ENCODE peak calls at places on chromosome 2, in six cellular contexts. Z is AG04450, M is B cell, W is IMR-90, G is foreskin keratinocyte, L is HFFc6. A is an unnamed sample.

GRCh38 chr2:100706249-100706648 is 113.7 kb upstream of the NPAS2 start:
- DNase-seq in Z (no peak), M (no peak), W (no peak), G (no peak), L (no peak), A (no peak)

GRCh38 chr2:85393836-85394235 is 16.3 kb downstream of the CAPG start:
- DNase-seq in Z (no peak), M (no peak), W (peak), G (no peak), L (peak), A (peak)

GRCh38 chr2:148299616-148300015 is 278.7 kb downstream of the MBD5 start:
- DNase-seq in Z (no peak), M (no peak), W (peak), G (no peak), L (no peak), A (no peak)

GRCh38 chr2:218024336-218024735 is 21.5 kb upstream of the TNS1 start:
- DNase-seq in Z (no peak), M (no peak), W (no peak), G (no peak), L (no peak), A (no peak)

GRCh38 chr2:240916571-240917008 is 10.5 kb downstream of the CROCC2 start:
- DNase-seq in Z (peak), M (no peak), W (peak), G (no peak), L (peak), A (peak)

GRCh38 chr2:160044728-160045127 is 17.7 kb downstream of the PLA2R1 start:
- DNase-seq in Z (no peak), M (no peak), W (no peak), G (no peak), L (no peak), A (no peak)

GRCh38 chr2:120347387-120348010 is 1.6 kb downstream of the INHBB start:
- DNase-seq in Z (no peak), M (peak), W (peak), G (no peak), L (no peak), A (peak)

GRCh38 chr2:170928036-170928823 is 823 bp upstream of the GORASP2 start:
- DNase-seq in Z (no peak), M (no peak), W (peak), G (peak), L (no peak), A (peak)

GRCh38 chr2:30221531-30221930 is 9.8 kb upstream of the LBH start:
- DNase-seq in Z (no peak), M (no peak), W (no peak), G (no peak), L (no peak), A (no peak)

GRCh38 chr2:96602330-96602823 is 35.7 kb downstream of the KANSL3 start:
- DNase-seq in Z (no peak), M (peak), W (no peak), G (no peak), L (no peak), A (no peak)
- TF ChIP-seq CTCF in Z (no peak), M (no peak), W (no peak), G (peak), L (no peak), A (no peak)

GRCh38 chr2:113192459-113193100 is 18.8 kb downstream of the PSD4 start:
- DNase-seq in Z (no peak), M (no peak), W (no peak), G (no peak), L (no peak), A (no peak)
- TF ChIP-seq CTCF in Z (no peak), M (no peak), W (no peak), G (peak), L (peak), A (no peak)

GRCh38 chr2:219911541-219911940 is 284.1 kb downstream of the SLC4A3 start:
- DNase-seq in Z (no peak), M (no peak), W (no peak), G (no peak), L (no peak), A (no peak)

GRCh38 chr2:219916261-219916660 is 288.8 kb downstream of the SLC4A3 start:
- DNase-seq in Z (no peak), M (no peak), W (no peak), G (no peak), L (no peak), A (no peak)

GRCh38 chr2:219908538-219908937 is 281.1 kb downstream of the SLC4A3 start:
- DNase-seq in Z (no peak), M (no peak), W (no peak), G (no peak), L (no peak), A (no peak)

GRCh38 chr2:219914577-219914976 is 287.1 kb downstream of the SLC4A3 start:
- DNase-seq in Z (no peak), M (no peak), W (no peak), G (no peak), L (no peak), A (no peak)

DNA sequence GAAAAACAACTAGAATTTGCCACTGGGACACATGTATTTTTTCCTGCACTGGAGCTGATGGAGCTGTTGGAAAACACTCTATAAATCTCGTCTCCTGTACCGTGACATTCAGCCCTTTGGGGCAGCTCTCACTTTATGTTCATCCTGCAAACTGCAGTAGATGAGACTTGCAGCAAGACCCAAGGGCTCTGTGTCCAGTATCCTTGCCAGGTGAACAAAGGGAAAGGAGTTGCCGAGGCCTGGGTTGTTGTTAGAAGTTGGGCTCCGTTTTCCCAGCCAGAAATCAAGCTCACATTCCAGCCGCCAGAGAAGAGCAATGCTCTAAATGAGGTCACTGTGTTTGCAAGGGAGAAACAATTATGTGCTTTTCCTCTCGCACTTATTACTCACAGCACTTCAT is 285.1 kb downstream of the SLC4A3 start:
- DNase-seq in Z (peak), M (no peak), W (peak), G (peak), L (peak), A (peak)
- TF ChIP-seq CTCF in Z (peak), M (no peak), W (peak), G (peak), L (peak), A (peak)

DNA sequence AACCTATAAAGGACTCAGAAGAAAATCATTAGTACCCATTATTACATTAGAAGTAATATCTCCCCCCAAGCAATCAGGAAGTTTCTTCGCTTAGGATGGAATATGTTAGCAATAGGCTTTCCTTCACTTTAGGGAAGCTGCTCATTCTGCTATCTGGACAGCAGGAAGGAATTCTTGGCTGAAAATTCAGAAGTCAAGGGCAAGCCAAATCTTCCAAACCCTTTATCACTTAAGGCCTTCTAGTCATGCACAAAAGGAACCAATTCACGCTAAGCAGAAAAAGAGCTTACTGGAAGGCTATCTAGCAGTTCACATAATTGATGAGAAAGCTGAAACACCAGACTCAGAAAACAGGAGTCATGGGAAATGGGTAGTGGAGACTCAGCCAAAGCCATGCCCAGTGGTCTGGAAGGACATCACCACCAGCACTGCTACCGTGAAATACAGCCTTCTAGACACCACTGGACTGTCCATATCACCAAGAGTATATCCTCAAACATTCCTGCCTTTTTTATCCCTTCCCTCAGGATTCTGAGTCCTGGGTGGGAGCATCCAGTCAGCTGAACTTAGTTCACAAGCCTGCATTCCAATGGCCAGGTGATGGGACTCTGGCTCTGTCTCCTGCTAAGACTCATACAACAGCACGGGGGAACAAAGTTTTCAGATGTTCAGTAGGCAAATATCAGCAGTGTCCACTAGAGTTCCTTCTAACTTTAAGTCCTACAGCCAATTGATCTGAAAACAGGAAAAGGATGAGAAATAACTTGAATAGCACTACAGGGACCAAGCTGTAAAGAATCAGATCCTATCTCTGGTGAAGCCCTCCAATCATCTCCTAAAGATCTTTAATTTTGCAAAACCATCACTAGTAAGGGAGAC is 14.8 kb upstream of the ADAM17 start:
- DNase-seq in Z (no peak), M (no peak), W (no peak), G (no peak), L (no peak), A (no peak)
- TF ChIP-seq CTCF in Z (peak), M (no peak), W (peak), G (peak), L (peak), A (peak)